ENCODE peak calls at places on chromosomes 13 and 19, in six cellular contexts. One of them, this sample, is unnamed.

GRCh38 chr19:28859811-28860210 is 353.1 kb downstream of the UQCRFS1 start:
- DNase-seq in AG09319: no peak
- DNase-seq in natural killer cell: no peak
- DNase-seq in A549: no peak
- DNase-seq in mammary epithelial cell: no peak
- DNase-seq in fibroblast of the aortic adventitia: no peak
- DNase-seq in this sample: no peak

GRCh38 chr13:37753776-37754175 is 115.8 kb downstream of the TRPC4 start:
- DNase-seq in A549: peak
- DNase-seq in natural killer cell: no peak
- DNase-seq in fibroblast of the aortic adventitia: no peak
- DNase-seq in mammary epithelial cell: no peak
- DNase-seq in AG09319: no peak
- DNase-seq in this sample: no peak

GRCh38 chr13:20528451-20528850 is 2.8 kb upstream of the CRYL1 start:
- DNase-seq in AG09319: no peak
- DNase-seq in mammary epithelial cell: no peak
- DNase-seq in A549: no peak
- DNase-seq in fibroblast of the aortic adventitia: peak
- DNase-seq in natural killer cell: no peak
- DNase-seq in this sample: no peak

GRCh38 chr13:44876782-44877324 is 112.4 kb downstream of the NUFIP1 start:
- DNase-seq in A549: peak
- DNase-seq in natural killer cell: no peak
- DNase-seq in mammary epithelial cell: no peak
- DNase-seq in AG09319: no peak
- DNase-seq in fibroblast of the aortic adventitia: no peak
- DNase-seq in this sample: no peak

GRCh38 chr19:47598407-47599349 is 10.3 kb upstream of the BICRA start:
- DNase-seq in fibroblast of the aortic adventitia: peak
- DNase-seq in AG09319: peak
- DNase-seq in mammary epithelial cell: peak
- DNase-seq in A549: peak
- DNase-seq in natural killer cell: no peak
- DNase-seq in this sample: peak

GRCh38 chr13:44759723-44760360 is 183.7 kb upstream of the TSC22D1 start:
- DNase-seq in natural killer cell: no peak
- DNase-seq in mammary epithelial cell: peak
- DNase-seq in AG09319: no peak
- DNase-seq in A549: no peak
- DNase-seq in fibroblast of the aortic adventitia: no peak
- DNase-seq in this sample: no peak

GRCh38 chr13:100300708-100301107 is 211.8 kb downstream of the PCCA start:
- DNase-seq in mammary epithelial cell: peak
- DNase-seq in fibroblast of the aortic adventitia: no peak
- DNase-seq in AG09319: no peak
- DNase-seq in A549: no peak
- DNase-seq in natural killer cell: no peak
- DNase-seq in this sample: no peak

GRCh38 chr19:23095406-23095805 is 21.4 kb upstream of the ZNF730 start:
- DNase-seq in fibroblast of the aortic adventitia: no peak
- DNase-seq in natural killer cell: no peak
- DNase-seq in AG09319: no peak
- DNase-seq in A549: no peak
- DNase-seq in mammary epithelial cell: no peak
- DNase-seq in this sample: no peak

GRCh38 chr19:43675269-43675879 is 5.4 kb upstream of the PLAUR start:
- DNase-seq in natural killer cell: no peak
- DNase-seq in A549: peak
- DNase-seq in fibroblast of the aortic adventitia: peak
- DNase-seq in mammary epithelial cell: peak
- DNase-seq in AG09319: no peak
- DNase-seq in this sample: peak
- TF ChIP-seq CTCF in natural killer cell: no peak
- TF ChIP-seq CTCF in A549: no peak
- TF ChIP-seq CTCF in fibroblast of the aortic adventitia: no peak
- TF ChIP-seq CTCF in mammary epithelial cell: no peak
- TF ChIP-seq CTCF in AG09319: no peak
- TF ChIP-seq CTCF in this sample: no peak

DNA sequence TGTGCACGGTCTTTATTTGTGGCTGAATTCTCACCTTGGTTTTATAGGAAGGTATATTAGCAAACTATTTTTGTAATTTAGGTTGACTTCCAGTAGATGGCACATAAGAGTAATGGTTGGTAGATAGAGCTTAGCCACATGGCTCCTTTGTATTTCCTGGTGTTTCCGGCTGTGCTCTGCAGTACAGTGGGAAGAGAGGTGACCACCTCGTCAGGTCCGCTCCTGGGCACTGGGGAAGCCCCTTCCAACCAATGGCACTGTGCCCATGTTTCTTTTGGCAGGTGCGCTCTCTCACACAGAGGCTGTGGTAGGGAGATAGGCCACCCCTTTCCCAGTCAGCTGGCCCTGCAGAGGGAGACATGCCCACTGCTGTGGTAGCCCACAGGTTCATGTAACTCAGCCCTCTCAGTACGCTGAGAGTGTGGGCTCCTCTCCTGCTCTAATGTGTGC is 74.3 kb upstream of the ATP12A start:
- DNase-seq in mammary epithelial cell: peak
- DNase-seq in A549: peak
- DNase-seq in natural killer cell: no peak
- DNase-seq in fibroblast of the aortic adventitia: peak
- DNase-seq in AG09319: no peak
- DNase-seq in this sample: no peak
- TF ChIP-seq CTCF in mammary epithelial cell: peak
- TF ChIP-seq CTCF in A549: peak
- TF ChIP-seq CTCF in natural killer cell: peak
- TF ChIP-seq CTCF in fibroblast of the aortic adventitia: peak
- TF ChIP-seq CTCF in AG09319: no peak
- TF ChIP-seq CTCF in this sample: peak

GRCh38 chr13:27869436-27870090 is 50.2 kb upstream of the PDX1 start:
- DNase-seq in A549: no peak
- DNase-seq in natural killer cell: no peak
- DNase-seq in AG09319: no peak
- DNase-seq in mammary epithelial cell: no peak
- DNase-seq in fibroblast of the aortic adventitia: no peak
- DNase-seq in this sample: no peak

GRCh38 chr13:27868639-27869435 is 51.0 kb upstream of the PDX1 start:
- DNase-seq in AG09319: no peak
- DNase-seq in A549: peak
- DNase-seq in natural killer cell: no peak
- DNase-seq in fibroblast of the aortic adventitia: peak
- DNase-seq in mammary epithelial cell: no peak
- DNase-seq in this sample: no peak
- TF ChIP-seq CTCF in AG09319: peak
- TF ChIP-seq CTCF in A549: peak
- TF ChIP-seq CTCF in natural killer cell: peak
- TF ChIP-seq CTCF in fibroblast of the aortic adventitia: peak
- TF ChIP-seq CTCF in mammary epithelial cell: peak
- TF ChIP-seq CTCF in this sample: peak

GRCh38 chr13:112870062-112870352 is 99.0 kb upstream of the MCF2L start:
- DNase-seq in fibroblast of the aortic adventitia: no peak
- DNase-seq in AG09319: no peak
- DNase-seq in mammary epithelial cell: no peak
- DNase-seq in natural killer cell: no peak
- DNase-seq in A549: no peak
- DNase-seq in this sample: no peak
- TF ChIP-seq CTCF in fibroblast of the aortic adventitia: no peak
- TF ChIP-seq CTCF in AG09319: no peak
- TF ChIP-seq CTCF in mammary epithelial cell: no peak
- TF ChIP-seq CTCF in natural killer cell: no peak
- TF ChIP-seq CTCF in A549: no peak
- TF ChIP-seq CTCF in this sample: no peak

DNA sequence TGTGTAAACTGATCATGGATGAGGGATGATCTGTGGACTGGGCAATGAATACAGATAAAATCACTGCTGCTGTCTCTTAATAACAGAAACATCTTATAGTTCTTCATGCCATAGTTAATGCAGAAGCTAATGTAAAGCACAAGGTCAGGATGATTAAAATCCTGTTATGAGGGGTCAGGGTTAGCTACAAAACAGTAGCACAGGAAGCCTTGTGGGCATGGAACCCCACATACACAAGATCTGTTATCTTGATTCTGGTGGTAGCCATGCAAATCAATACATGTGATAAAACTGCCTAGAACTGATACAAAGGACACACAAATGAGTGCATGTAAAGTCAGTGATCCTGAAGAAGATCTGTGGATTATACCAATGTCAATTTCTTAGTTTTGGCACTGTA is 96.4 kb downstream of the KLF12 start:
- DNase-seq in AG09319: no peak
- DNase-seq in mammary epithelial cell: no peak
- DNase-seq in natural killer cell: no peak
- DNase-seq in A549: no peak
- DNase-seq in fibroblast of the aortic adventitia: no peak
- DNase-seq in this sample: no peak
- TF ChIP-seq CTCF in AG09319: no peak
- TF ChIP-seq CTCF in mammary epithelial cell: no peak
- TF ChIP-seq CTCF in natural killer cell: no peak
- TF ChIP-seq CTCF in A549: no peak
- TF ChIP-seq CTCF in fibroblast of the aortic adventitia: no peak
- TF ChIP-seq CTCF in this sample: no peak

GRCh38 chr13:98180092-98180491 is 3.0 kb upstream of the RNF113B start:
- DNase-seq in AG09319: no peak
- DNase-seq in mammary epithelial cell: peak
- DNase-seq in fibroblast of the aortic adventitia: no peak
- DNase-seq in A549: no peak
- DNase-seq in natural killer cell: no peak
- DNase-seq in this sample: no peak

GRCh38 chr13:98174995-98175394 is 2.1 kb downstream of the RNF113B start:
- DNase-seq in natural killer cell: no peak
- DNase-seq in fibroblast of the aortic adventitia: no peak
- DNase-seq in A549: no peak
- DNase-seq in mammary epithelial cell: no peak
- DNase-seq in AG09319: no peak
- DNase-seq in this sample: no peak

GRCh38 chr13:98174321-98174720 is 2.7 kb downstream of the RNF113B start:
- DNase-seq in natural killer cell: no peak
- DNase-seq in fibroblast of the aortic adventitia: peak
- DNase-seq in mammary epithelial cell: no peak
- DNase-seq in AG09319: no peak
- DNase-seq in A549: no peak
- DNase-seq in this sample: no peak

GRCh38 chr13:98175823-98176222 is 1.2 kb downstream of the RNF113B start:
- DNase-seq in fibroblast of the aortic adventitia: no peak
- DNase-seq in AG09319: no peak
- DNase-seq in A549: no peak
- DNase-seq in natural killer cell: no peak
- DNase-seq in mammary epithelial cell: no peak
- DNase-seq in this sample: no peak

GRCh38 chr13:98176777-98177608 is at the start of gene RNF113B:
- DNase-seq in AG09319: no peak
- DNase-seq in A549: no peak
- DNase-seq in natural killer cell: no peak
- DNase-seq in mammary epithelial cell: no peak
- DNase-seq in fibroblast of the aortic adventitia: no peak
- DNase-seq in this sample: no peak
- TF ChIP-seq CTCF in AG09319: no peak
- TF ChIP-seq CTCF in A549: no peak
- TF ChIP-seq CTCF in natural killer cell: no peak
- TF ChIP-seq CTCF in mammary epithelial cell: no peak
- TF ChIP-seq CTCF in fibroblast of the aortic adventitia: no peak
- TF ChIP-seq CTCF in this sample: no peak

DNA sequence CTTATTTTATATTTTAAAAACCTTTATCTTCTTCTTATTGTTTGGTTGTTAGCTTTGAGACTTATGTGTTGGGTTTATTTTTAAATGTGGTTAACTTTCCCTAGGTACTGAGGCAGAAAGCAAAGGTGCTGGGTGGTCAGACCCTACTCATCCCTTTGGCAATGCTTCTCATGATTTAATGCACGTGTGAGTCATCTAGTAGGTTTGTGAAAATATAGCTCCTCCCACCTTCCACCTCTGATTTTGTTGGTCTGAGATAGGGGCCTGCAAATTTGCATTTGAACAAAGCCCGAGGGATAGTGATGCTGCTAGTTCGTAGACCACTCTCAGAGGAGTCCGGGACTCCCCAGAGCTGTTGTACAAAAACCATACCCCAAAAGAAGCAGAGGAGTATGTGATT is 771.3 kb upstream of the ARGLU1 start:
- DNase-seq in A549: no peak
- DNase-seq in mammary epithelial cell: no peak
- DNase-seq in AG09319: no peak
- DNase-seq in fibroblast of the aortic adventitia: no peak
- DNase-seq in natural killer cell: no peak
- DNase-seq in this sample: no peak
- TF ChIP-seq CTCF in A549: no peak
- TF ChIP-seq CTCF in mammary epithelial cell: no peak
- TF ChIP-seq CTCF in AG09319: no peak
- TF ChIP-seq CTCF in fibroblast of the aortic adventitia: no peak
- TF ChIP-seq CTCF in natural killer cell: no peak
- TF ChIP-seq CTCF in this sample: no peak

GRCh38 chr19:35045667-35046300 is 4.3 kb downstream of the HPN start:
- DNase-seq in mammary epithelial cell: peak
- DNase-seq in natural killer cell: no peak
- DNase-seq in AG09319: no peak
- DNase-seq in A549: peak
- DNase-seq in fibroblast of the aortic adventitia: no peak
- DNase-seq in this sample: peak
- TF ChIP-seq CTCF in mammary epithelial cell: peak
- TF ChIP-seq CTCF in natural killer cell: no peak
- TF ChIP-seq CTCF in AG09319: peak
- TF ChIP-seq CTCF in A549: peak
- TF ChIP-seq CTCF in fibroblast of the aortic adventitia: peak
- TF ChIP-seq CTCF in this sample: peak